ENCODE peak calls at places on chromosomes 4 and X, in nine cellular contexts. N is progenitor cell of endocrine pancreas; W is activated CD8-positive, alpha-beta T cell treated with anti-CD3 and anti-CD28 coated beads for 36 hours; I is GM13977; F is fibroblast of mammary gland; X is epithelial cell of esophagus; Y is GM13976; U is GM12865; B is pancreas. R is an unnamed sample.

GRCh38 chr4:180706766-180707165 is 1536.4 kb upstream of the TENM3 start:
- DNase-seq in I (no peak), W (no peak), X (no peak), B (no peak), Y (no peak), N (no peak), F (no peak), U (no peak), R (no peak)

GRCh38 chr4:8480221-8480620 is 39.6 kb downstream of the TRMT44 start:
- DNase-seq in F (no peak), U (no peak), N (no peak), X (no peak), W (no peak), Y (no peak), I (no peak), B (no peak), R (no peak)

GRCh38 chr4:41141910-41142309 is 72.4 kb downstream of the APBB2 start:
- DNase-seq in I (no peak), F (peak; percentile 98), W (no peak), N (no peak), X (peak; percentile 45), U (no peak), Y (no peak), B (no peak), R (no peak)

GRCh38 chr4:112633477-112634235 is 3.1 kb downstream of the ZGRF1 start:
- DNase-seq in W (no peak), U (peak; percentile 40), F (peak; percentile 55), Y (peak; percentile 37), N (no peak), B (no peak), X (peak; percentile 41), I (peak; percentile 23), R (no peak)

GRCh38 chr4:41994461-41994860 is 4.1 kb downstream of the SLC30A9 start:
- DNase-seq in Y (no peak), N (no peak), B (no peak), W (no peak), F (no peak), X (no peak), U (no peak), I (no peak), R (no peak)

GRCh38 chrX:74061879-74062278 is 242.1 kb upstream of the ZCCHC13 start:
- DNase-seq in N (no peak), U (peak; percentile 1), B (no peak), Y (no peak), F (no peak), W (peak; percentile 8), I (no peak), X (peak; percentile 24), R (no peak)

GRCh38 chr4:56728512-56728911 is 47.4 kb upstream of the HOPX start:
- DNase-seq in N (no peak), U (no peak), Y (no peak), F (peak; percentile 99), I (no peak), X (peak; percentile 86), W (no peak), B (no peak), R (no peak)

GRCh38 chr4:7007944-7008343 is 35.2 kb upstream of the TADA2B start:
- DNase-seq in N (no peak), B (no peak), Y (no peak), X (no peak), W (no peak), U (no peak), I (no peak), F (peak; percentile 16), R (no peak)

GRCh38 chr4:189048119-189048518 is 892.6 kb upstream of the FRG1 start:
- DNase-seq in I (no peak), B (no peak), U (no peak), F (peak; percentile 19), X (no peak), N (no peak), Y (no peak), W (no peak), R (no peak)

GRCh38 chr4:98919996-98920395 is 8.9 kb downstream of the EIF4E start:
- DNase-seq in Y (no peak), N (no peak), F (peak; percentile 65), U (no peak), W (no peak), B (no peak), I (no peak), X (peak; percentile 40), R (no peak)

GRCh38 chrX:71475906-71476305 is 57.0 kb upstream of the OGT start:
- DNase-seq in F (no peak), N (no peak), U (no peak), B (no peak), X (no peak), W (no peak), Y (no peak), I (no peak), R (no peak)

GRCh38 chrX:134880866-134881265 is 109.9 kb upstream of the SMIM10 start:
- DNase-seq in W (no peak), U (no peak), I (no peak), Y (no peak), N (no peak), F (peak; percentile 7), X (no peak), B (no peak), R (no peak)

GRCh38 chrX:134886201-134886600 is 104.6 kb upstream of the SMIM10 start:
- DNase-seq in F (peak; percentile 25), B (no peak), I (no peak), Y (no peak), U (no peak), X (peak; percentile 88), W (no peak), N (no peak), R (no peak)

GRCh38 chrX:134885336-134886016 is 105.3 kb upstream of the SMIM10 start:
- DNase-seq in U (no peak), N (no peak), X (peak; percentile 53), W (no peak), I (no peak), Y (no peak), F (no peak), B (no peak), R (no peak)

GRCh38 chrX:134883134-134883700 is 107.6 kb upstream of the SMIM10 start:
- DNase-seq in B (no peak), I (no peak), F (no peak), U (no peak), W (no peak), N (no peak), Y (no peak), X (peak; percentile 41), R (no peak)
- TF ChIP-seq CTCF in B (no peak), I (no peak), F (no peak), U (no peak), W (no peak), N (no peak), Y (no peak), X (no peak), R (no peak)

DNA sequence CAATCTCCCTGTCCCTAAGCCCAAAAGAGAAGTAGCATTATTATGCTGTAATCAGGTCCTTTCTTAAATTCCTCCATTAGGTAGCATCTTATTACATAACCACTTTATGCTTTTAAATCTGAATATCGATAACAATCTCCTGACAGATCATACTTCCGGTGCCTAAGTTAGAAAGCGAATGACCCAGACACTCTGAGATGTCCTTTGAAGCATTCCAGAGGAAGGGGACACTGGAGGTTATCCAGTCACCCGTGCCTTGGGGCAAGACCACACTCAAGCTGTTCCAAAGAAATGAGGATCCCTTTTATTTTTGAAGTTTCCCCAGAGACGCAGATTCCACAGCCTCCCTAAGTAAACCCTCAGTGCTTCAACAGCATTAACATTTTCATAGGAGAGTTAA is 125.7 kb downstream of the PALLD start:
- DNase-seq in U (no peak), I (no peak), F (no peak), B (no peak), Y (no peak), W (no peak), X (no peak), N (no peak), R (no peak)
- TF ChIP-seq CTCF in U (no peak), I (no peak), F (no peak), B (no peak), Y (no peak), W (no peak), X (no peak), N (no peak), R (no peak)

DNA sequence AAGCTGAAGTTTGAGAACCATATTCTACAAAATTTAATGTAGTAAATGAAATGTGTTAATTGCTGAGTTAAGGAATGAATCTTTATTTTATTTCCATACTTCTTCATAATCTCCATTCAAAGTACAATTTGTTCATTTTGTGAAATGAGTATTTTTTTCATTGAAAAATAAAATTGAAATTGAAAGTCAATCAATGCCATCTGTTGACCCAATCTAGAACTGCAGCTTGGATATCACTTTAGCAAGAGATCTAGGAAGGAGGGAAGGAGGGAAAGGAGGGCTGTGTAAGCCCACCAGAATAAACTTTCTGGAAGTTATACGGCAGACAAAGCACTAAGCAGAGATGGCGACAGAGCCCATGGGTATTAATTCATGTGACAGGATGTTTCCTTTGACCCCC is 128.4 kb downstream of the ZMAT1 start:
- DNase-seq in N (no peak), I (no peak), B (no peak), Y (no peak), X (peak; percentile 4), U (no peak), W (peak; percentile 2), F (peak; percentile 27), R (peak; percentile 16)
- TF ChIP-seq CTCF in N (peak; percentile 50), I (peak; percentile 30), B (peak; percentile 31), Y (peak; percentile 11), X (peak; percentile 43), U (peak; percentile 13), W (peak; percentile 59), F (peak; percentile 54), R (peak; percentile 64)

DNA sequence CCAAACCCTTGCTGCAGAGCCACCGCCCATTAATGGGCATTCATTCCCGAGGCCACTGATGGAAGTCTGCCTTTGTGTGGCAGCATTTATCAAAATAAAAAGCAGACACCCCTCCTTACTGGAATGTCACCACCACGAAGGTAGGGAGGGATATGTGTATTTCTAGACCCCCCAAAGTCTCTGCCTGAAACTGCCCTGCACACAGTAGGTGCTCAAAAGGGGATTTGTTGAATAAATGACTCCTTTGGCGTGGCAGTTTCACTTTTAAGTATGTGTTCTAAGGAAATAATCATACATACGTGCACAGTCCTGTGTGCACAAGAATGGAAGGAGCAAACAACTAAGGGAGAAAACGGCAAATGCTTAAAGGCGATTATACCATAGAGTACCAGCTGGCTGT is 23.6 kb upstream of the GLOD5 start:
- DNase-seq in F (no peak), Y (no peak), W (no peak), X (no peak), I (no peak), N (no peak), U (no peak), B (no peak), R (no peak)
- TF ChIP-seq CTCF in F (no peak), Y (no peak), W (no peak), X (no peak), I (no peak), N (no peak), U (no peak), B (no peak), R (no peak)

DNA sequence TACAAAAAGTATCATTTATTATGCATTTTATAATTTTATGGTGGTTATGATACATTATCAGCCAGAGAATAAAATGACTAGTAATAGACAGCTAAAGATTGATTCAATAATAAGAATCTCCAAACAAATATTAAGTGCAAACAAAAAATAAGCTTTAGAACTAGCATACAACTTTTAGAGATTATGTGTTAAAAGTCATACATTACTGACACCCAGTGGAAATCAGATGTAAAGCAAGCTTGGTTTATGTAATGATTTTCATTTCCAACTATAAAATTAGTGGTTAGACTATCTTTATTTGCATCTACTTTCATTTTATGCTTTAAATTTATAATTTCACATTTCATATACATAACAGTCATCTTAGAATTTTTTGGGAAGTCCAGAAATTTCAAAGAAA is 57.7 kb downstream of the IL13RA2 start:
- DNase-seq in U (no peak), X (peak; percentile 27), F (peak; percentile 43), W (no peak), B (no peak), Y (peak; percentile 17), N (no peak), I (peak; percentile 12), R (no peak)
- TF ChIP-seq CTCF in U (no peak), X (peak; percentile 24), F (peak; percentile 55), W (no peak), B (no peak), Y (peak; percentile 11), N (peak; percentile 74), I (peak; percentile 41), R (peak; percentile 77)